ENCODE peak calls at places on chromosomes 7 and 10, in seven cellular contexts. V is ELR, U is HEK293T, E is nephron progenitor cell, I is Panc1, F is glutamatergic neuron, N is H54. D is an unnamed sample.

GRCh38 chr10:77297370-77297692 is 340.3 kb downstream of the KCNMA1 start:
- DNase-seq in E (no peak), N (no peak), I (no peak), V (peak; percentile 64), F (no peak), U (no peak), D (no peak)

GRCh38 chr10:93873427-93874115 is 20.2 kb upstream of the SLC35G1 start:
- DNase-seq in F (no peak), V (peak; percentile 33), N (no peak), I (no peak), E (no peak), U (no peak), D (no peak)

GRCh38 chr7:128217030-128217805 is 23.9 kb upstream of the LEP start:
- DNase-seq in E (no peak), U (no peak), N (no peak), I (no peak), F (no peak), V (peak; percentile 84), D (no peak)

GRCh38 chr7:55050286-55050685 is 31.5 kb downstream of the EGFR start:
- DNase-seq in N (no peak), E (no peak), I (no peak), F (no peak), V (peak; percentile 58), U (no peak), D (no peak)

GRCh38 chr10:24132741-24133140 is 76.2 kb upstream of the KIAA1217 start:
- DNase-seq in I (no peak), E (no peak), V (peak; percentile 1), U (no peak), N (no peak), F (no peak), D (no peak)

GRCh38 chr10:507908-508444 is 181.5 kb downstream of the DIP2C start:
- DNase-seq in N (no peak), V (no peak), F (no peak), I (no peak), U (no peak), E (no peak), D (no peak)

GRCh38 chr7:111407258-111407657 is 155.0 kb downstream of the IMMP2L start:
- DNase-seq in N (no peak), V (no peak), F (no peak), U (no peak), I (no peak), E (no peak), D (no peak)

GRCh38 chr7:81064446-81064845 is 145.6 kb upstream of the SEMA3C start:
- DNase-seq in V (no peak), I (no peak), U (no peak), E (no peak), N (no peak), F (peak; percentile 30), D (no peak)

GRCh38 chr7:99141334-99141733 is 2.6 kb downstream of the SMURF1 start:
- DNase-seq in N (no peak), U (no peak), E (no peak), I (no peak), V (no peak), F (no peak), D (no peak)

GRCh38 chr10:113475381-113475807 is 77.5 kb upstream of the HABP2 start:
- DNase-seq in E (no peak), U (no peak), I (no peak), N (no peak), F (no peak), V (peak; percentile 24), D (no peak)

GRCh38 chr10:83934062-83934461 is 205.2 kb upstream of the GHITM start:
- DNase-seq in F (no peak), I (no peak), N (no peak), V (no peak), U (no peak), E (no peak), D (no peak)

GRCh38 chr10:132255489-132256344 is 52.0 kb downstream of the STK32C start:
- DNase-seq in F (no peak), V (no peak), I (no peak), U (no peak), N (no peak), E (no peak), D (no peak)

GRCh38 chr10:88243847-88244730 is 339.0 kb downstream of the RNLS start:
- DNase-seq in E (no peak), F (no peak), I (no peak), V (peak; percentile 47), U (no peak), N (peak; percentile 72), D (peak; percentile 86)

GRCh38 chr10:79270471-79271246 is 76.6 kb upstream of the PPIF start:
- DNase-seq in N (no peak), I (no peak), E (no peak), U (no peak), F (peak; percentile 77), V (no peak), D (peak; percentile 78)

GRCh38 chr7:90994601-90995000 is 269.6 kb upstream of the FZD1 start:
- DNase-seq in I (no peak), F (no peak), V (no peak), N (no peak), U (no peak), E (no peak), D (no peak)

GRCh38 chr7:48427671-48428070 is 256.4 kb downstream of the ABCA13 start:
- DNase-seq in I (no peak), U (no peak), N (no peak), F (no peak), E (no peak), V (peak; percentile 25), D (no peak)

GRCh38 chr10:75462865-75463264 is 31.4 kb downstream of the LRMDA start:
- DNase-seq in I (no peak), F (no peak), V (no peak), N (no peak), U (no peak), E (no peak), D (no peak)

D was measured in BE2C.